ENCODE peak calls at places on chromosomes 5 and 9, in five cellular contexts. T is CD4-positive, alpha-beta T cell; H is Caco-2; Q is astrocyte of the cerebellum; O is astrocyte of the spinal cord. W is an unnamed sample.

GRCh38 chr9:106277931-106278330 is 583.6 kb downstream of the TMEM38B start:
- DNase-seq in O (peak; percentile 86), Q (peak; percentile 39), H (no peak), T (no peak), W (no peak)

GRCh38 chr5:51201708-51202107 is 181.5 kb upstream of the ISL1 start:
- DNase-seq in T (no peak), O (no peak), Q (no peak), H (no peak), W (no peak)

GRCh38 chr5:145889611-145890010 is 16.8 kb upstream of the GRXCR2 start:
- DNase-seq in H (no peak), O (no peak), Q (no peak), T (no peak), W (no peak)

GRCh38 chr5:149961186-149961685 is 678 bp downstream of the SLC26A2 start:
- DNase-seq in Q (no peak), O (peak; percentile 9), H (no peak), T (no peak), W (no peak)

GRCh38 chr9:105535920-105536668 is 21.8 kb upstream of the FKTN start:
- DNase-seq in Q (no peak), T (no peak), H (no peak), O (no peak), W (no peak)

GRCh38 chr5:121692163-121692562 is 159.5 kb upstream of the FTMT start:
- DNase-seq in T (no peak), Q (no peak), O (no peak), H (no peak), W (no peak)

GRCh38 chr5:78813286-78813685 is 164.7 kb upstream of the LHFPL2 start:
- DNase-seq in O (no peak), T (no peak), Q (no peak), H (no peak), W (no peak)

GRCh38 chr9:13939129-13939528 is 374.8 kb downstream of the NFIB start:
- DNase-seq in Q (peak; percentile 63), H (no peak), O (peak; percentile 79), T (no peak), W (no peak)

GRCh38 chr9:92181296-92181695 is 66.1 kb upstream of the SPTLC1 start:
- DNase-seq in T (no peak), O (no peak), Q (no peak), H (no peak), W (no peak)

GRCh38 chr9:92183449-92183848 is 68.2 kb upstream of the SPTLC1 start:
- DNase-seq in T (no peak), H (no peak), Q (no peak), O (no peak), W (no peak)

GRCh38 chr9:92179286-92180002 is 64.2 kb upstream of the SPTLC1 start:
- DNase-seq in Q (no peak), H (no peak), T (no peak), O (no peak), W (no peak)

GRCh38 chr9:92177591-92177990 is 62.4 kb upstream of the SPTLC1 start:
- DNase-seq in H (no peak), T (no peak), O (no peak), Q (no peak), W (no peak)

GRCh38 chr9:92180669-92181181 is 65.5 kb upstream of the SPTLC1 start:
- DNase-seq in Q (no peak), T (no peak), O (peak; percentile 80), H (no peak), W (no peak)
- TF ChIP-seq CTCF in Q (no peak), T (no peak), O (no peak), H (no peak), W (no peak)

GRCh38 chr5:138438724-138439536 is at the start of gene REEP2:
- DNase-seq in H (peak; percentile 73), T (peak; percentile 39), O (peak; percentile 46), Q (no peak), W (peak; percentile 83)
- TF ChIP-seq CTCF in H (no peak), T (no peak), O (no peak), Q (no peak), W (no peak)

DNA sequence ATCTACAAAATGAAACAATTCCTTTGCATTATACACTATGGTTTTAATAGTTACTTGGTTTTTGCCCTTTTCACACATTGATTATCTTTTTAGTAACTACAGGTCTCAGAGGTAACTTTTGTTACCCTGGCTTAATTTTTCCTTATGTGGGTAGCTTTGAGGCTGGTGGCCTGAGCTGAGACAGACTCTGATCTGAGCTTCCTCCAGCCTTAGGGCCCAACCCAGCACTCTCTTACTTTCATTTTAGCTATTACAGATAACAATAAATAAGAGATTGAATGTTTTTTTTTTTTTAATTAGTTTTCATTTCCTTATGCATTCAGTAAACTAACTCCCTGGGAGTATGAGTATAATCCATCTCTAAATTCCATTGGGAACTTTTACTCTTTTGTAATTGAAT is 15.1 kb upstream of the OXCT1 start:
- DNase-seq in H (no peak), O (no peak), Q (no peak), T (no peak), W (no peak)
- TF ChIP-seq CTCF in H (no peak), O (no peak), Q (no peak), T (no peak), W (no peak)

DNA sequence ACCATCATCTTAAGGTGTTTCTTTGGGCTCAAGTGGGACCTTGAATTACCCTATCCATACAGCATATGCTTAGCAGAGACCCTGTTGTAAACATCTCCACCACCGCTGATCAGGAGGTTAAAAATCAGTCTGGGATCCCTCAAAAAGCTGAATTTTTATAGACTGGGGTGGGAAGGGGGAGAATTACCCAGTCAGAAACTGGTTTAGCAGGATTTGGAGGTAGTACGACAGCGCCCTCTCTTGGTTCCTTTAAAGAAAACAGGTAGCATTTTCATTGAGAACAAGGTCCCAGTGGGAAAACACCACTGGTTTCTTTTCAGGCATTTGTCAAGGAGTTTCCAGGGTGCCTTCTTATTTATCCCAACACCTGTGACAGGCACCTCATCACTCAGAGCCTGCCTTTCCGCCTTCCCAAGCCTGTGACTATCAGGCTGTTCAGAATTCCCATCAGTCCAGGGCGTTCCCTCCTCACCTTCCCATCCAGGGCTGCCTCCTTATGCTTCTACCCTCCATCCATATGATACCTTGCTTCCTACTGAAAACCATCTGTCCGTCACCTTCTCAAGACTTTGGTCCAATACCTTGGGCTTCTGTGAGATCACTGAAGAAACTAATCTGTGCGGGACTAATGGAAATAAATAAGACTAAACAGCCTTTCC is 203.8 kb upstream of the RAI14 start:
- DNase-seq in H (peak; percentile 54), Q (no peak), O (peak; percentile 38), T (no peak), W (no peak)
- TF ChIP-seq CTCF in H (peak; percentile 49), Q (peak; percentile 42), O (peak; percentile 57), T (no peak), W (peak; percentile 37)